ENCODE peak calls at places on chromosome 1, in seven cellular contexts. One of them, this sample, is unnamed.

GRCh38 chr1:29520571-29521437 is 284.5 kb downstream of the PTPRU start:
- DNase-seq in immature natural killer cell: no peak
- DNase-seq in NCI-H510A: no peak
- DNase-seq in neural progenitor cell: no peak
- DNase-seq in brain pericyte: no peak
- DNase-seq in memory B cell: no peak
- DNase-seq in right lobe of liver: peak; percentile 33
- DNase-seq in this sample: no peak

GRCh38 chr1:229819091-229819490 is 193.0 kb downstream of the URB2 start:
- DNase-seq in brain pericyte: no peak
- DNase-seq in memory B cell: no peak
- DNase-seq in immature natural killer cell: no peak
- DNase-seq in neural progenitor cell: no peak
- DNase-seq in NCI-H510A: no peak
- DNase-seq in right lobe of liver: no peak
- DNase-seq in this sample: no peak

GRCh38 chr1:161222175-161223019 is 1.0 kb downstream of the APOA2 start:
- DNase-seq in brain pericyte: no peak
- DNase-seq in neural progenitor cell: no peak
- DNase-seq in right lobe of liver: no peak
- DNase-seq in immature natural killer cell: no peak
- DNase-seq in NCI-H510A: no peak
- DNase-seq in memory B cell: no peak
- DNase-seq in this sample: no peak

GRCh38 chr1:247291835-247292561 is 36.1 kb downstream of the VN1R5 start:
- DNase-seq in immature natural killer cell: peak; percentile 5
- DNase-seq in brain pericyte: no peak
- DNase-seq in right lobe of liver: no peak
- DNase-seq in NCI-H510A: no peak
- DNase-seq in neural progenitor cell: no peak
- DNase-seq in memory B cell: no peak
- DNase-seq in this sample: no peak

GRCh38 chr1:31715097-31715872 is 11.5 kb upstream of the COL16A1 start:
- DNase-seq in brain pericyte: no peak
- DNase-seq in memory B cell: no peak
- DNase-seq in neural progenitor cell: peak; percentile 93
- DNase-seq in right lobe of liver: peak; percentile 90
- DNase-seq in immature natural killer cell: no peak
- DNase-seq in NCI-H510A: no peak
- DNase-seq in this sample: no peak

GRCh38 chr1:216310776-216311175 is 112.5 kb downstream of the USH2A start:
- DNase-seq in immature natural killer cell: no peak
- DNase-seq in right lobe of liver: peak; percentile 44
- DNase-seq in memory B cell: no peak
- DNase-seq in brain pericyte: peak; percentile 45
- DNase-seq in neural progenitor cell: peak; percentile 78
- DNase-seq in NCI-H510A: no peak
- DNase-seq in this sample: peak; percentile 25

GRCh38 chr1:21270086-21270689 is 20.1 kb downstream of the ECE1 start:
- DNase-seq in memory B cell: peak; percentile 86
- DNase-seq in right lobe of liver: no peak
- DNase-seq in neural progenitor cell: peak; percentile 87
- DNase-seq in NCI-H510A: no peak
- DNase-seq in brain pericyte: no peak
- DNase-seq in immature natural killer cell: peak; percentile 53
- DNase-seq in this sample: no peak

GRCh38 chr1:2583331-2583791 is 3.2 kb upstream of the PRXL2B start:
- DNase-seq in right lobe of liver: no peak
- DNase-seq in immature natural killer cell: no peak
- DNase-seq in neural progenitor cell: no peak
- DNase-seq in memory B cell: no peak
- DNase-seq in brain pericyte: no peak
- DNase-seq in NCI-H510A: no peak
- DNase-seq in this sample: no peak

GRCh38 chr1:44661786-44662682 is 12.2 kb downstream of the TMEM53 start:
- DNase-seq in neural progenitor cell: no peak
- DNase-seq in immature natural killer cell: no peak
- DNase-seq in memory B cell: no peak
- DNase-seq in right lobe of liver: no peak
- DNase-seq in brain pericyte: no peak
- DNase-seq in NCI-H510A: no peak
- DNase-seq in this sample: no peak

GRCh38 chr1:245822997-245823396 is 668.2 kb downstream of the KIF26B start:
- DNase-seq in immature natural killer cell: no peak
- DNase-seq in NCI-H510A: no peak
- DNase-seq in brain pericyte: no peak
- DNase-seq in right lobe of liver: no peak
- DNase-seq in neural progenitor cell: no peak
- DNase-seq in memory B cell: no peak
- DNase-seq in this sample: peak; percentile 54

GRCh38 chr1:107750364-107750959 is 214.5 kb downstream of the VAV3 start:
- DNase-seq in right lobe of liver: peak; percentile 50
- DNase-seq in memory B cell: peak; percentile 41
- DNase-seq in immature natural killer cell: peak; percentile 5
- DNase-seq in brain pericyte: peak; percentile 2
- DNase-seq in neural progenitor cell: peak; percentile 82
- DNase-seq in NCI-H510A: peak; percentile 62
- DNase-seq in this sample: peak; percentile 25

GRCh38 chr1:180632326-180633088 is 685 bp downstream of the XPR1 start:
- DNase-seq in brain pericyte: peak; percentile 4
- DNase-seq in NCI-H510A: peak; percentile 20
- DNase-seq in neural progenitor cell: peak; percentile 84
- DNase-seq in right lobe of liver: peak; percentile 76
- DNase-seq in memory B cell: peak; percentile 33
- DNase-seq in immature natural killer cell: no peak
- DNase-seq in this sample: no peak

GRCh38 chr1:48823161-48823560 is 46.5 kb upstream of the BEND5 start:
- DNase-seq in neural progenitor cell: no peak
- DNase-seq in NCI-H510A: peak; percentile 10
- DNase-seq in immature natural killer cell: no peak
- DNase-seq in right lobe of liver: peak; percentile 87
- DNase-seq in memory B cell: no peak
- DNase-seq in brain pericyte: no peak
- DNase-seq in this sample: no peak

GRCh38 chr1:47732489-47732888 is 264.7 kb downstream of the TRABD2B start:
- DNase-seq in memory B cell: no peak
- DNase-seq in right lobe of liver: no peak
- DNase-seq in NCI-H510A: no peak
- DNase-seq in immature natural killer cell: no peak
- DNase-seq in brain pericyte: no peak
- DNase-seq in neural progenitor cell: no peak
- DNase-seq in this sample: no peak

GRCh38 chr1:167808104-167808503 is 86.3 kb downstream of the MPZL1 start:
- DNase-seq in memory B cell: no peak
- DNase-seq in immature natural killer cell: no peak
- DNase-seq in right lobe of liver: no peak
- DNase-seq in NCI-H510A: no peak
- DNase-seq in brain pericyte: no peak
- DNase-seq in neural progenitor cell: no peak
- DNase-seq in this sample: no peak

GRCh38 chr1:185857447-185857846 is 123.3 kb downstream of the HMCN1 start:
- DNase-seq in immature natural killer cell: no peak
- DNase-seq in brain pericyte: no peak
- DNase-seq in NCI-H510A: no peak
- DNase-seq in memory B cell: no peak
- DNase-seq in right lobe of liver: no peak
- DNase-seq in neural progenitor cell: no peak
- DNase-seq in this sample: no peak

GRCh38 chr1:167563579-167564246 is 10.2 kb upstream of the CREG1 start:
- DNase-seq in memory B cell: no peak
- DNase-seq in neural progenitor cell: no peak
- DNase-seq in NCI-H510A: peak; percentile 32
- DNase-seq in right lobe of liver: no peak
- DNase-seq in brain pericyte: no peak
- DNase-seq in immature natural killer cell: no peak
- DNase-seq in this sample: no peak

GRCh38 chr1:215605011-215605621 is 38.0 kb downstream of the KCTD3 start:
- DNase-seq in right lobe of liver: no peak
- DNase-seq in brain pericyte: no peak
- DNase-seq in immature natural killer cell: no peak
- DNase-seq in NCI-H510A: no peak
- DNase-seq in memory B cell: no peak
- DNase-seq in neural progenitor cell: no peak
- DNase-seq in this sample: no peak

GRCh38 chr1:157992031-157992568 is 1.3 kb upstream of the KIRREL1 start:
- DNase-seq in memory B cell: peak; percentile 54
- DNase-seq in NCI-H510A: peak; percentile 20
- DNase-seq in brain pericyte: peak; percentile 51
- DNase-seq in right lobe of liver: peak; percentile 55
- DNase-seq in immature natural killer cell: peak; percentile 12
- DNase-seq in neural progenitor cell: peak; percentile 85
- DNase-seq in this sample: no peak

GRCh38 chr1:154386643-154387352 is 18.3 kb upstream of the IL6R start:
- DNase-seq in immature natural killer cell: no peak
- DNase-seq in brain pericyte: no peak
- DNase-seq in neural progenitor cell: no peak
- DNase-seq in right lobe of liver: no peak
- DNase-seq in memory B cell: peak; percentile 33
- DNase-seq in NCI-H510A: no peak
- DNase-seq in this sample: no peak

GRCh38 chr1:187261637-187262036 is 432.9 kb downstream of the PLA2G4A start:
- DNase-seq in memory B cell: no peak
- DNase-seq in immature natural killer cell: no peak
- DNase-seq in NCI-H510A: no peak
- DNase-seq in right lobe of liver: no peak
- DNase-seq in brain pericyte: no peak
- DNase-seq in neural progenitor cell: peak; percentile 5
- DNase-seq in this sample: no peak

GRCh38 chr1:213989740-213990472 is 2.1 kb downstream of the PROX1 start:
- DNase-seq in immature natural killer cell: no peak
- DNase-seq in right lobe of liver: peak; percentile 57
- DNase-seq in neural progenitor cell: no peak
- DNase-seq in NCI-H510A: peak; percentile 82
- DNase-seq in brain pericyte: no peak
- DNase-seq in memory B cell: no peak
- DNase-seq in this sample: no peak

GRCh38 chr1:87435484-87435883 is 106.8 kb downstream of the LMO4 start:
- DNase-seq in memory B cell: no peak
- DNase-seq in brain pericyte: no peak
- DNase-seq in neural progenitor cell: no peak
- DNase-seq in NCI-H510A: no peak
- DNase-seq in right lobe of liver: no peak
- DNase-seq in immature natural killer cell: no peak
- DNase-seq in this sample: no peak

GRCh38 chr1:201461193-201461657 is 7.8 kb downstream of the PHLDA3 start:
- DNase-seq in memory B cell: no peak
- DNase-seq in brain pericyte: peak; percentile 64
- DNase-seq in NCI-H510A: no peak
- DNase-seq in immature natural killer cell: no peak
- DNase-seq in neural progenitor cell: no peak
- DNase-seq in right lobe of liver: no peak
- DNase-seq in this sample: peak; percentile 82

GRCh38 chr1:59699227-59699847 is 115.4 kb upstream of the HOOK1 start:
- DNase-seq in right lobe of liver: no peak
- DNase-seq in brain pericyte: no peak
- DNase-seq in neural progenitor cell: peak; percentile 51
- DNase-seq in memory B cell: peak; percentile 41
- DNase-seq in NCI-H510A: no peak
- DNase-seq in immature natural killer cell: peak; percentile 41
- DNase-seq in this sample: no peak

GRCh38 chr1:91885331-91885715 is 628 bp downstream of the TGFBR3 start:
- DNase-seq in memory B cell: peak; percentile 0
- DNase-seq in immature natural killer cell: peak; percentile 52
- DNase-seq in NCI-H510A: no peak
- DNase-seq in right lobe of liver: peak; percentile 65
- DNase-seq in neural progenitor cell: peak; percentile 40
- DNase-seq in brain pericyte: peak; percentile 10
- DNase-seq in this sample: no peak

GRCh38 chr1:29808141-29808995 is 572.0 kb downstream of the PTPRU start:
- DNase-seq in neural progenitor cell: no peak
- DNase-seq in right lobe of liver: peak; percentile 10
- DNase-seq in memory B cell: no peak
- DNase-seq in immature natural killer cell: no peak
- DNase-seq in NCI-H510A: no peak
- DNase-seq in brain pericyte: no peak
- DNase-seq in this sample: no peak

GRCh38 chr1:66931548-66932124 is 6.8 kb downstream of the MIER1 start:
- DNase-seq in right lobe of liver: no peak
- DNase-seq in memory B cell: no peak
- DNase-seq in immature natural killer cell: no peak
- DNase-seq in neural progenitor cell: no peak
- DNase-seq in brain pericyte: no peak
- DNase-seq in NCI-H510A: no peak
- DNase-seq in this sample: no peak

GRCh38 chr1:241391926-241392710 is 35.1 kb upstream of the RGS7 start:
- DNase-seq in immature natural killer cell: no peak
- DNase-seq in right lobe of liver: no peak
- DNase-seq in NCI-H510A: peak; percentile 13
- DNase-seq in neural progenitor cell: no peak
- DNase-seq in brain pericyte: no peak
- DNase-seq in memory B cell: no peak
- DNase-seq in this sample: no peak

GRCh38 chr1:9261496-9261895 is 26.9 kb downstream of the H6PD start:
- DNase-seq in immature natural killer cell: no peak
- DNase-seq in brain pericyte: no peak
- DNase-seq in NCI-H510A: no peak
- DNase-seq in memory B cell: no peak
- DNase-seq in right lobe of liver: no peak
- DNase-seq in neural progenitor cell: no peak
- DNase-seq in this sample: no peak

GRCh38 chr1:91617242-91617837 is 116.7 kb downstream of the CDC7 start:
- DNase-seq in neural progenitor cell: peak; percentile 59
- DNase-seq in memory B cell: no peak
- DNase-seq in brain pericyte: peak; percentile 58
- DNase-seq in NCI-H510A: peak; percentile 79
- DNase-seq in immature natural killer cell: no peak
- DNase-seq in right lobe of liver: peak; percentile 63
- DNase-seq in this sample: no peak

GRCh38 chr1:145711213-145711651 is 4.1 kb upstream of the PDZK1 start:
- DNase-seq in memory B cell: no peak
- DNase-seq in right lobe of liver: no peak
- DNase-seq in immature natural killer cell: no peak
- DNase-seq in NCI-H510A: no peak
- DNase-seq in brain pericyte: no peak
- DNase-seq in neural progenitor cell: no peak
- DNase-seq in this sample: no peak

GRCh38 chr1:116321766-116322175 is 51.3 kb upstream of the ATP1A1 start:
- DNase-seq in memory B cell: no peak
- DNase-seq in immature natural killer cell: no peak
- DNase-seq in brain pericyte: no peak
- DNase-seq in right lobe of liver: no peak
- DNase-seq in NCI-H510A: peak; percentile 71
- DNase-seq in neural progenitor cell: no peak
- DNase-seq in this sample: no peak

GRCh38 chr1:179251675-179252074 is 22.2 kb upstream of the ABL2 start:
- DNase-seq in memory B cell: no peak
- DNase-seq in neural progenitor cell: peak; percentile 43
- DNase-seq in brain pericyte: no peak
- DNase-seq in right lobe of liver: no peak
- DNase-seq in NCI-H510A: no peak
- DNase-seq in immature natural killer cell: no peak
- DNase-seq in this sample: peak; percentile 16

GRCh38 chr1:96533820-96534219 is 187.8 kb upstream of the PTBP2 start:
- DNase-seq in brain pericyte: no peak
- DNase-seq in neural progenitor cell: no peak
- DNase-seq in memory B cell: no peak
- DNase-seq in right lobe of liver: no peak
- DNase-seq in NCI-H510A: no peak
- DNase-seq in immature natural killer cell: no peak
- DNase-seq in this sample: peak; percentile 43

GRCh38 chr1:71276466-71276865 is 195.6 kb upstream of the ZRANB2 start:
- DNase-seq in immature natural killer cell: no peak
- DNase-seq in neural progenitor cell: no peak
- DNase-seq in memory B cell: no peak
- DNase-seq in NCI-H510A: no peak
- DNase-seq in right lobe of liver: no peak
- DNase-seq in brain pericyte: no peak
- DNase-seq in this sample: no peak